ENCODE peak calls at places on chromosomes 6 and 20, in eight cellular contexts. Q is stomach, B is endothelial cell of umbilical vein, T is HCT116, M is transverse colon, G is IMR-90, P is right lobe of liver, L is A549. S is an unnamed sample.
A peak's percentile ranks its signal among the peaks of the same experiment; 100 is the strongest.

GRCh38 chr6:111603648-111604047 is 2.0 kb downstream of the TRAF3IP2 start:
- DNase-seq in Q (no peak), B (no peak), T (no peak), M (no peak), G (peak; percentile 34), P (no peak), L (no peak), S (no peak)

GRCh38 chr6:112109267-112109666 is 21.9 kb downstream of the FAM229B start:
- DNase-seq in Q (no peak), B (no peak), T (no peak), M (no peak), G (no peak), P (no peak), L (no peak), S (peak; percentile 18)

GRCh38 chr6:165733487-165733791 is 70.4 kb upstream of the PDE10A start:
- DNase-seq in Q (no peak), B (no peak), T (no peak), M (no peak), G (no peak), P (no peak), L (no peak), S (no peak)

GRCh38 chr20:55472704-55473103 is 532.6 kb downstream of the CBLN4 start:
- DNase-seq in Q (no peak), B (no peak), T (no peak), M (no peak), G (no peak), P (no peak), L (no peak), S (no peak)

GRCh38 chr6:21791066-21791465 is 197.5 kb downstream of the SOX4 start:
- DNase-seq in Q (no peak), B (no peak), T (no peak), M (no peak), G (no peak), P (no peak), L (no peak), S (no peak)

GRCh38 chr6:121651420-121651819 is 216.0 kb downstream of the GJA1 start:
- DNase-seq in Q (no peak), B (peak; percentile 96), T (no peak), M (no peak), G (peak; percentile 59), P (no peak), L (no peak), S (no peak)

GRCh38 chr20:61560361-61560853 is 308.3 kb downstream of the CDH4 start:
- DNase-seq in Q (no peak), B (no peak), T (no peak), M (peak; percentile 11), G (peak; percentile 42), P (no peak), L (peak; percentile 42), S (peak; percentile 54)

GRCh38 chr20:6838181-6838826 is 70.8 kb downstream of the BMP2 start:
- DNase-seq in Q (no peak), B (no peak), T (no peak), M (no peak), G (no peak), P (no peak), L (no peak), S (no peak)

GRCh38 chr6:119517428-119517827 is 167.9 kb upstream of the MAN1A1 start:
- DNase-seq in Q (no peak), B (no peak), T (no peak), M (no peak), G (no peak), P (no peak), L (no peak), S (no peak)

GRCh38 chr6:26415036-26415614 is 13.1 kb downstream of the BTN3A1 start:
- DNase-seq in Q (no peak), B (no peak), T (no peak), M (no peak), G (no peak), P (no peak), L (no peak), S (no peak)

GRCh38 chr6:89888871-89889270 is 5.4 kb upstream of the GJA10 start:
- DNase-seq in Q (no peak), B (no peak), T (no peak), M (no peak), G (no peak), P (no peak), L (no peak), S (no peak)

GRCh38 chr6:64062960-64063683 is 427.5 kb downstream of the PHF3 start:
- DNase-seq in Q (no peak), B (no peak), T (no peak), M (no peak), G (peak; percentile 78), P (no peak), L (peak; percentile 10), S (no peak)

GRCh38 chr20:46637861-46638366 is 13.3 kb downstream of the SLC13A3 start:
- DNase-seq in Q (no peak), B (no peak), T (no peak), M (no peak), G (no peak), P (no peak), L (no peak), S (no peak)

GRCh38 chr20:62555642-62556420 is 80.0 kb upstream of the GATA5 start:
- DNase-seq in Q (no peak), B (no peak), T (no peak), M (no peak), G (no peak), P (no peak), L (no peak), S (no peak)

GRCh38 chr20:23225407-23226060 is 125.1 kb upstream of the NXT1 start:
- DNase-seq in Q (peak; percentile 67), B (no peak), T (no peak), M (peak; percentile 54), G (peak; percentile 82), P (peak; percentile 42), L (peak; percentile 58), S (peak; percentile 21)

DNA sequence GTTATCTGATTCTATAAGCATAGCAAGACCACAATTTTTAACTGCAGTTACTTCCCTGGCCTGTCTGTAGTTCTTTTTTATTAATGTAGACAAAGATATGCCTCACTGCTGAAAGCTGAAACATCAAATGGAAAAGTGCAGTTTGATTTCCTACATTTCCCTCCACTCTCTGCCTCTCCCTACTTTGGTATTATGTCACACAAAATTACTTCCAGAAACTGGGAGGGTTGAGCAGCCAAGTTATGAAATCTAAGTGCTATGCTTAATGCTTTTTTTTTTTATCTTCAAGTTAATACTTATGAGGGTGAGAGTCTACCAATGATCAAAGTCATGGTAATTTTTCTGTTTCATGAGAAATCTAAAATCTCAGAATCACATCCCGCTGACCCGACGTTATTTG is 37.2 kb downstream of the PLAGL1 start:
- DNase-seq in Q (no peak), B (no peak), T (no peak), M (no peak), G (no peak), P (no peak), L (no peak), S (no peak)
- H3K4me1 ChIP-seq in Q (no peaks in the 10 kb centered on the region), B (no peaks in the 10 kb centered on the region), T (no peaks in the 10 kb centered on the region), M (no peaks in the 10 kb centered on the region), G (peaks cover 9% of the 10 kb centered on the region), P (no peaks in the 10 kb centered on the region), L (no peaks in the 10 kb centered on the region), S (no peaks in the 10 kb centered on the region)

GRCh38 chr6:137107767-137108105 is 63.0 kb upstream of the IL20RA start:
- DNase-seq in Q (no peak), B (no peak), T (no peak), M (no peak), G (no peak), P (no peak), L (no peak), S (no peak)
- TF ChIP-seq POLR2A in Q (no peak), B (no peak), T (no peak), M (no peak), G (no peak), P (no peak), L (no peak), S (no peak)

DNA sequence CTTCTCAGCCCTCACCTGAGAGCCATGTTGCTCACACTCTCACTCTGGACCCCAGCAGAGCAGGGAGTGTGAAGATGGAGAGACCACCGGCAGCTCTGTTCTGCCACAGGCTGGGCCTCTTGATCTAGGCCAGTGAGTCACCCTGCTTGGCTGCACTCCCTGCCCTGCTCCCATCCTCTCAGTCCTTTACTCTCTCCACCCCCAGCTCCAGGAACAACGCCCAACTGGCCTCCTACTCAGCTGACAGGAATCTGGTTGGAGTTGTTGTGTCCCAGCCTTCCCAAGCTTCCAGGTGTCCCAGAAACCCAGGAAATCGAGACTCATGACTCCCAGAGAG is at the start of gene PSORS1C1:
- DNase-seq in Q (peak; percentile 83), B (peak; percentile 86), T (peak; percentile 90), M (peak; percentile 88), G (peak; percentile 95), P (no peak), L (peak; percentile 81), S (peak; percentile 91)
- H3K27ac ChIP-seq in Q (peak within 1 kb of the TSS; percentile 84), B (peak within 1 kb of the TSS; percentile 51), T (peak within 1 kb of the TSS; percentile 83), M (peak within 1 kb of the TSS; percentile 79), G (peak within 1 kb of the TSS; percentile 75), P (no peak within 1 kb of the TSS), L (peak within 1 kb of the TSS; percentile 93), S (peak within 1 kb of the TSS; percentile 65)

DNA sequence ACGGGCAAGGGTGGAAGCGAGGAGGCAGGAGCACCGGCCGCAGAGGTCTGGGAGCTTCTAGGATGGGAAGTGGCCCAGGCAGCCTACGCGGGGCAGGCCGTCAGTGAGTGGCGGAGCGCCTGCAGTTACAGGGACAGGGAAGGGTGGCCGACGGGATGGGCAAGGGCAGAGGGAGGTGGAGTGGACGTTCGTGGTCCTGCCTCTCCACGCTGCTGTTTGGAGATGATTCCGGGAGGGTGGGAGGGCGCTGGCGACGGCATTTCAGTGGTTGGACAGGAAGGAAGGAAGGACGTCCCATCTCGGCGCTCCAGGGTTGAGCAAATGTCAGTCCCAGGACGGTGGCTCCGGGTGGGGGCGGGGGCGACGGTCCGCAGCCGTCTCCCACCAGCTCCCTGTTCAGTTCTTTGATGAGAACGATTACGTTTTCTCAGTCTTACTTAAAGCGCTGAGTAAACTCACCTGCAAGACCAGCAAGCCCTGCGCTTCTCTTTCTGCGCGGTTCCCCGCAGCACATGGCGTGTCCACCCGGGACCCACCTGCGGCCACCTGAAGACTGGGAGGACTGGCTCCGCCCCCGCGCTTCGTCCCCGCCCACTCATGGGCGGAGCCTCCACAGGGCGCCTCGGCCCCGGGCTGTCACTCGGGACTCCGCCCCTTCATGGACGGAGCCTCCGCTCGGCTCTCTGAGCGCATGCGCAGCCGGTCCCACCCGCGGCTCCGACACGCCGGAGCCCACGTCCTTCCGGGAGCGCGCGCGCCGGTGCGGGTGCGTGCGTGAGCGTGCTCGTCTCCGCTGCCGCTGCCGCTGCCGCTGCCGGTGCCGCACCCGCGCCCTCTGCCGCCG is at the start of gene DNAJC5:
- DNase-seq in Q (peak; percentile 98), B (peak; percentile 91), T (peak; percentile 85), M (peak; percentile 97), G (peak; percentile 87), P (peak; percentile 98), L (peak; percentile 92), S (peak; percentile 97)
- H3K4me1 ChIP-seq in Q (peaks cover 38% of the 10 kb centered on the region), B (peaks cover 14% of the 10 kb centered on the region), T (peaks cover 30% of the 10 kb centered on the region), M (peaks cover 16% of the 10 kb centered on the region), G (peaks cover 19% of the 10 kb centered on the region), P (peaks cover 26% of the 10 kb centered on the region), L (peaks cover 12% of the 10 kb centered on the region), S (peaks cover 38% of the 10 kb centered on the region)

S was measured in thyroid gland.